ENCODE peak calls at places on chromosomes 3 and 15, in ten cellular contexts. One of them, this sample, is unnamed.

GRCh38 chr3:104990758-104991157 is 376.0 kb upstream of the ALCAM start:
- DNase-seq in left ventricle myocardium superior: no peak
- DNase-seq in Kasumi-1: no peak
- DNase-seq in naive thymus-derived CD4-positive, alpha-beta T cell: no peak
- DNase-seq in GM13976: no peak
- DNase-seq in HEK293T: no peak
- DNase-seq in glutamatergic neuron: no peak
- DNase-seq in foreskin fibroblast: no peak
- DNase-seq in HS-27A: no peak
- DNase-seq in ACHN: no peak
- DNase-seq in this sample: no peak

GRCh38 chr15:23402140-23402539 is 44.9 kb downstream of the GOLGA6L2 start:
- DNase-seq in left ventricle myocardium superior: no peak
- DNase-seq in naive thymus-derived CD4-positive, alpha-beta T cell: no peak
- DNase-seq in Kasumi-1: no peak
- DNase-seq in glutamatergic neuron: no peak
- DNase-seq in GM13976: no peak
- DNase-seq in HS-27A: no peak
- DNase-seq in foreskin fibroblast: no peak
- DNase-seq in HEK293T: no peak
- DNase-seq in ACHN: no peak
- DNase-seq in this sample: no peak

GRCh38 chr15:75327491-75327890 is 8.4 kb upstream of the COMMD4 start:
- DNase-seq in HS-27A: no peak
- DNase-seq in left ventricle myocardium superior: no peak
- DNase-seq in glutamatergic neuron: no peak
- DNase-seq in Kasumi-1: no peak
- DNase-seq in GM13976: no peak
- DNase-seq in ACHN: no peak
- DNase-seq in naive thymus-derived CD4-positive, alpha-beta T cell: no peak
- DNase-seq in foreskin fibroblast: no peak
- DNase-seq in HEK293T: no peak
- DNase-seq in this sample: no peak

GRCh38 chr15:64112904-64113303 is 17.1 kb downstream of the SNX1 start:
- DNase-seq in ACHN: peak; percentile 19
- DNase-seq in left ventricle myocardium superior: no peak
- DNase-seq in naive thymus-derived CD4-positive, alpha-beta T cell: no peak
- DNase-seq in Kasumi-1: no peak
- DNase-seq in GM13976: no peak
- DNase-seq in HS-27A: no peak
- DNase-seq in foreskin fibroblast: peak; percentile 46
- DNase-seq in glutamatergic neuron: no peak
- DNase-seq in HEK293T: no peak
- DNase-seq in this sample: no peak

GRCh38 chr3:45127130-45127822 is 18.9 kb downstream of the CDCP1 start:
- DNase-seq in naive thymus-derived CD4-positive, alpha-beta T cell: no peak
- DNase-seq in ACHN: no peak
- DNase-seq in HEK293T: no peak
- DNase-seq in GM13976: no peak
- DNase-seq in left ventricle myocardium superior: no peak
- DNase-seq in HS-27A: no peak
- DNase-seq in glutamatergic neuron: no peak
- DNase-seq in foreskin fibroblast: no peak
- DNase-seq in Kasumi-1: no peak
- DNase-seq in this sample: no peak

GRCh38 chr3:195895078-195895899 is 13.1 kb downstream of the TNK2 start:
- DNase-seq in HS-27A: no peak
- DNase-seq in foreskin fibroblast: peak; percentile 81
- DNase-seq in HEK293T: peak; percentile 49
- DNase-seq in naive thymus-derived CD4-positive, alpha-beta T cell: peak; percentile 62
- DNase-seq in glutamatergic neuron: peak; percentile 77
- DNase-seq in GM13976: peak; percentile 86
- DNase-seq in ACHN: peak; percentile 45
- DNase-seq in left ventricle myocardium superior: peak; percentile 71
- DNase-seq in Kasumi-1: peak; percentile 50
- DNase-seq in this sample: peak; percentile 58

GRCh38 chr3:125045194-125045593 is 10.6 kb downstream of the HEG1 start:
- DNase-seq in GM13976: no peak
- DNase-seq in ACHN: no peak
- DNase-seq in HEK293T: no peak
- DNase-seq in left ventricle myocardium superior: no peak
- DNase-seq in naive thymus-derived CD4-positive, alpha-beta T cell: no peak
- DNase-seq in Kasumi-1: no peak
- DNase-seq in glutamatergic neuron: no peak
- DNase-seq in HS-27A: no peak
- DNase-seq in foreskin fibroblast: no peak
- DNase-seq in this sample: no peak

GRCh38 chr3:37135561-37135960 is 38.8 kb downstream of the LRRFIP2 start:
- DNase-seq in HEK293T: no peak
- DNase-seq in ACHN: no peak
- DNase-seq in glutamatergic neuron: no peak
- DNase-seq in naive thymus-derived CD4-positive, alpha-beta T cell: no peak
- DNase-seq in GM13976: no peak
- DNase-seq in foreskin fibroblast: no peak
- DNase-seq in Kasumi-1: no peak
- DNase-seq in left ventricle myocardium superior: no peak
- DNase-seq in HS-27A: no peak
- DNase-seq in this sample: no peak

GRCh38 chr3:54262943-54263342 is 140.6 kb downstream of the CACNA2D3 start:
- DNase-seq in naive thymus-derived CD4-positive, alpha-beta T cell: no peak
- DNase-seq in left ventricle myocardium superior: no peak
- DNase-seq in glutamatergic neuron: no peak
- DNase-seq in HEK293T: no peak
- DNase-seq in Kasumi-1: no peak
- DNase-seq in foreskin fibroblast: no peak
- DNase-seq in HS-27A: no peak
- DNase-seq in GM13976: no peak
- DNase-seq in ACHN: no peak
- DNase-seq in this sample: no peak

GRCh38 chr15:28953573-28954195 is 67.9 kb downstream of the APBA2 start:
- DNase-seq in HEK293T: no peak
- DNase-seq in foreskin fibroblast: no peak
- DNase-seq in GM13976: no peak
- DNase-seq in left ventricle myocardium superior: no peak
- DNase-seq in Kasumi-1: no peak
- DNase-seq in ACHN: no peak
- DNase-seq in HS-27A: no peak
- DNase-seq in naive thymus-derived CD4-positive, alpha-beta T cell: no peak
- DNase-seq in glutamatergic neuron: no peak
- DNase-seq in this sample: no peak

GRCh38 chr3:30357897-30358296 is 248.5 kb upstream of the TGFBR2 start:
- DNase-seq in GM13976: no peak
- DNase-seq in naive thymus-derived CD4-positive, alpha-beta T cell: no peak
- DNase-seq in left ventricle myocardium superior: no peak
- DNase-seq in HEK293T: no peak
- DNase-seq in HS-27A: no peak
- DNase-seq in glutamatergic neuron: no peak
- DNase-seq in Kasumi-1: no peak
- DNase-seq in foreskin fibroblast: no peak
- DNase-seq in ACHN: no peak
- DNase-seq in this sample: no peak

GRCh38 chr15:88132499-88132898 is 124.0 kb downstream of the NTRK3 start:
- DNase-seq in GM13976: no peak
- DNase-seq in HEK293T: no peak
- DNase-seq in glutamatergic neuron: no peak
- DNase-seq in left ventricle myocardium superior: no peak
- DNase-seq in naive thymus-derived CD4-positive, alpha-beta T cell: no peak
- DNase-seq in HS-27A: no peak
- DNase-seq in ACHN: no peak
- DNase-seq in Kasumi-1: no peak
- DNase-seq in foreskin fibroblast: no peak
- DNase-seq in this sample: no peak